ENCODE peak calls at places on chromosomes 7 and 10, in five cellular contexts. P, K, Q, L and A are unnamed samples. For H3K4me1, the result is how much of the 10 kb centered on the place peaks cover.

GRCh38 chr7:94206295-94206694 is 188.4 kb upstream of the COL1A2 start:
- DNase-seq in L (no peak), Q (no peak), K (no peak), P (no peak), A (no peak)

GRCh38 chr10:73117976-73118743 is 7.9 kb downstream of the NUDT13 start:
- DNase-seq in K (no peak), L (no peak), Q (no peak), P (no peak), A (peak)

GRCh38 chr7:71484381-71484780 is 352.4 kb downstream of the GALNT17 start:
- DNase-seq in L (no peak), K (no peak), Q (no peak), P (no peak), A (no peak)

GRCh38 chr10:120810298-120810697 is 40.9 kb upstream of the WDR11 start:
- DNase-seq in P (no peak), K (no peak), L (no peak), Q (no peak), A (no peak)

GRCh38 chr10:69801434-69802315 is at the start of gene COL13A1:
- DNase-seq in Q (peak), K (peak), L (no peak), P (peak), A (peak)

GRCh38 chr7:39592586-39592985 is 26.4 kb downstream of the YAE1 start:
- DNase-seq in L (no peak), Q (no peak), P (no peak), K (no peak), A (no peak)

GRCh38 chr7:22726849-22727792 is at the start of gene IL6:
- DNase-seq in K (peak), P (peak), Q (peak), L (no peak), A (peak)

GRCh38 chr10:86770412-86770960 is 14.1 kb downstream of the BMPR1A start:
- DNase-seq in P (no peak), Q (no peak), K (no peak), L (no peak), A (peak)

GRCh38 chr10:930415-931325 is 835 bp downstream of the LARP4B start:
- DNase-seq in K (peak), L (peak), Q (peak), P (peak), A (peak)

GRCh38 chr7:155775691-155776090 is 36.6 kb downstream of the SHH start:
- DNase-seq in Q (no peak), K (no peak), L (no peak), P (no peak), A (no peak)

GRCh38 chr10:123847686-123848432 is 43.7 kb downstream of the CPXM2 start:
- DNase-seq in Q (no peak), K (no peak), P (no peak), L (no peak), A (no peak)

GRCh38 chr7:44581426-44581906 is 565 bp downstream of the TMED4 start:
- DNase-seq in L (peak), Q (no peak), P (peak), K (peak), A (no peak)

GRCh38 chr7:96308253-96308949 is 13.5 kb downstream of the SLC25A13 start:
- DNase-seq in K (no peak), L (no peak), Q (no peak), P (no peak), A (no peak)

GRCh38 chr7:39691821-39692220 is 68.4 kb downstream of the RALA start:
- DNase-seq in L (no peak), P (no peak), Q (no peak), K (no peak), A (no peak)

GRCh38 chr10:46530249-46531186 is 25.9 kb downstream of the GPRIN2 start:
- DNase-seq in P (peak), K (peak), Q (peak), L (no peak), A (no peak)

GRCh38 chr7:139918488-139918887 is 89.4 kb downstream of the TBXAS1 start:
- DNase-seq in K (no peak), Q (no peak), P (peak), L (no peak), A (no peak)

GRCh38 chr7:80656029-80656428 is 17.6 kb downstream of the CD36 start:
- DNase-seq in P (no peak), K (no peak), Q (no peak), L (no peak), A (no peak)

GRCh38 chr10:81600185-81600584 is 274.8 kb upstream of the NRG3 start:
- DNase-seq in Q (no peak), P (no peak), K (no peak), L (no peak), A (no peak)

GRCh38 chr10:114199239-114199638 is 20.1 kb downstream of the TDRD1 start:
- DNase-seq in P (no peak), L (no peak), Q (no peak), K (no peak), A (no peak)

GRCh38 chr7:4216016-4216415 is 466.1 kb upstream of the FOXK1 start:
- DNase-seq in P (no peak), K (no peak), L (no peak), Q (no peak), A (no peak)

GRCh38 chr10:129853236-129853946 is 110.7 kb downstream of the EBF3 start:
- DNase-seq in K (no peak), P (no peak), L (no peak), Q (no peak), A (peak)

GRCh38 chr7:118224521-118224920 is at the start of gene ANKRD7:
- DNase-seq in Q (peak), P (no peak), L (no peak), K (no peak), A (no peak)

GRCh38 chr10:34696423-34696822 is 118.7 kb downstream of the PARD3 start:
- DNase-seq in K (no peak), L (no peak), P (no peak), Q (no peak), A (no peak)

GRCh38 chr7:127943541-127944521 is 87.4 kb downstream of the LRRC4 start:
- DNase-seq in Q (no peak), K (no peak), P (peak), L (no peak), A (peak)

GRCh38 chr10:126646101-126646500 is 24.4 kb downstream of the C10orf90 start:
- DNase-seq in L (no peak), Q (no peak), K (no peak), P (no peak), A (no peak)

GRCh38 chr10:74164641-74165529 is 13.9 kb downstream of the ADK start:
- DNase-seq in P (no peak), K (no peak), L (no peak), Q (no peak), A (no peak)

GRCh38 chr7:141369422-141369821 is 181.8 kb upstream of the AGK start:
- DNase-seq in L (no peak), P (peak), Q (no peak), K (no peak), A (no peak)

GRCh38 chr7:128164061-128164954 is 76.8 kb upstream of the LEP start:
- DNase-seq in P (no peak), L (no peak), Q (no peak), K (peak), A (no peak)

GRCh38 chr10:114297136-114297705 is 58.2 kb downstream of the VWA2 start:
- DNase-seq in K (no peak), P (no peak), Q (peak), L (no peak), A (no peak)

GRCh38 chr7:159231017-159231416 is 86.3 kb upstream of the VIPR2 start:
- DNase-seq in K (no peak), P (no peak), L (no peak), Q (no peak), A (no peak)

GRCh38 chr7:64630496-64630895 is 35.4 kb upstream of the ZNF107 start:
- DNase-seq in L (no peak), P (no peak), Q (no peak), K (no peak), A (peak)

GRCh38 chr7:28621369-28621807 is 209.1 kb downstream of the CREB5 start:
- DNase-seq in K (no peak), L (no peak), Q (no peak), P (no peak), A (no peak)

GRCh38 chr10:131909929-131910328 is 9.1 kb downstream of the PPP2R2D start:
- DNase-seq in L (no peak), K (no peak), Q (no peak), P (no peak), A (no peak)

GRCh38 chr10:103837370-103838094 is 17.8 kb downstream of the SH3PXD2A start:
- DNase-seq in P (no peak), K (no peak), Q (no peak), L (no peak), A (no peak)

GRCh38 chr10:43401627-43402026 is 7.4 kb downstream of the HNRNPF start:
- DNase-seq in Q (no peak), L (no peak), P (no peak), K (no peak), A (peak)

GRCh38 chr7:135262623-135263320 is 29.1 kb downstream of the STRA8 start:
- DNase-seq in K (no peak), Q (no peak), L (no peak), P (no peak), A (no peak)

GRCh38 chr7:47078241-47078640 is 503.7 kb downstream of the TNS3 start:
- DNase-seq in Q (no peak), P (no peak), K (no peak), L (no peak), A (no peak)

GRCh38 chr7:70711441-70711840 is 420.5 kb upstream of the GALNT17 start:
- DNase-seq in Q (no peak), K (no peak), P (no peak), L (no peak), A (no peak)

GRCh38 chr10:133274751-133275682 is 1.7 kb downstream of the ADAM8 start:
- DNase-seq in L (peak), Q (no peak), K (peak), P (no peak), A (no peak)

GRCh38 chr7:141156446-141156845 is 82.6 kb downstream of the TMEM178B start:
- DNase-seq in L (no peak), P (no peak), Q (no peak), K (no peak), A (peak)

GRCh38 chr7:148850564-148850963 is 33.5 kb downstream of the EZH2 start:
- DNase-seq in L (no peak), P (no peak), Q (no peak), K (no peak), A (no peak)

GRCh38 chr7:148852272-148852671 is 31.8 kb downstream of the EZH2 start:
- DNase-seq in P (no peak), Q (no peak), K (no peak), L (no peak), A (no peak)

GRCh38 chr7:148849393-148850098 is 34.5 kb downstream of the EZH2 start:
- DNase-seq in K (no peak), L (no peak), Q (no peak), P (no peak), A (no peak)

DNA sequence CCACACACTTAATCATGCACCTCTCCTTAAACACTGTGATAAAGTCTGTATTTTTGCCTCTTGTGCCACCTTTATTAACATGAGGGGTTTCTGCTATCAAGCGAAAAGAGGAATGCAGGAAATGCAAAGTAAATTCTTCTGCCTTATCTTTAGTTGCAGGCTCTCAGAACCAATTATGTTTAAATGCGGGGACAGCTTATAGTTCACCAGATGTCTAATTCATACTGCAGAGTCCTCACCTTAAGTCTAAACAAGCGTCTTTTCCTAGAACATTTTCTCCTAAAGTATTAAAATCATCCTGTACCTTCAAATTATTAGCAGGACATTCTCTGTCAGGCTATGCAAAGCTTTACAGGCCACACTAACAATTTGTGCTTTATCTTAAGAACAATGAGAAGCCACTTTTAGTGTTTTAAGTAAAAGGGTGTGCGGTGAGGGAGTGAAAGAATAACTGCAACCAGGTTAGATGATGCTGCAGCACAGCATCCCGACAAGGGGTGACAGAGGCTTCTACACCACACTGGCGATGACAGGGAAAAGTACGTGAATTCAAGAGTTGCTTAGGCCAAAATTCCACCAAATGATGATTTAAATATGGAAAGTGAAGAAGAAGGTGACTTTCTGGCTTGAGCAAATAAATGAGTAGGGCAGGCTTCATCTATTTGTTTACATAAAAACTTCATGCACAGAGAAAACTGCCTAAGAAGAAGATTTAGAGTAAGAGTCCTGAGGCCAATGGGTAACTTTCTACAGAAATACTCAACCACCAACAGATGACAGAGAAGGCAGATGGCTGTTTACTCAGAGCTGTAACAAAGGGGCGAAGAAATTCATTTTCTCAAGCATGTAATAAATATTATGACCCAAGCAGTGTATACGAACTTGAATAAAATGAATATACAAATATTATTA is 36.0 kb downstream of the EZH2 start:
- DNase-seq in Q (no peak), K (no peak), P (no peak), L (no peak), A (no peak)
- H3K4me1 ChIP-seq in Q (under half), K (under half), P (under half), L (under half), A (under half)

DNA sequence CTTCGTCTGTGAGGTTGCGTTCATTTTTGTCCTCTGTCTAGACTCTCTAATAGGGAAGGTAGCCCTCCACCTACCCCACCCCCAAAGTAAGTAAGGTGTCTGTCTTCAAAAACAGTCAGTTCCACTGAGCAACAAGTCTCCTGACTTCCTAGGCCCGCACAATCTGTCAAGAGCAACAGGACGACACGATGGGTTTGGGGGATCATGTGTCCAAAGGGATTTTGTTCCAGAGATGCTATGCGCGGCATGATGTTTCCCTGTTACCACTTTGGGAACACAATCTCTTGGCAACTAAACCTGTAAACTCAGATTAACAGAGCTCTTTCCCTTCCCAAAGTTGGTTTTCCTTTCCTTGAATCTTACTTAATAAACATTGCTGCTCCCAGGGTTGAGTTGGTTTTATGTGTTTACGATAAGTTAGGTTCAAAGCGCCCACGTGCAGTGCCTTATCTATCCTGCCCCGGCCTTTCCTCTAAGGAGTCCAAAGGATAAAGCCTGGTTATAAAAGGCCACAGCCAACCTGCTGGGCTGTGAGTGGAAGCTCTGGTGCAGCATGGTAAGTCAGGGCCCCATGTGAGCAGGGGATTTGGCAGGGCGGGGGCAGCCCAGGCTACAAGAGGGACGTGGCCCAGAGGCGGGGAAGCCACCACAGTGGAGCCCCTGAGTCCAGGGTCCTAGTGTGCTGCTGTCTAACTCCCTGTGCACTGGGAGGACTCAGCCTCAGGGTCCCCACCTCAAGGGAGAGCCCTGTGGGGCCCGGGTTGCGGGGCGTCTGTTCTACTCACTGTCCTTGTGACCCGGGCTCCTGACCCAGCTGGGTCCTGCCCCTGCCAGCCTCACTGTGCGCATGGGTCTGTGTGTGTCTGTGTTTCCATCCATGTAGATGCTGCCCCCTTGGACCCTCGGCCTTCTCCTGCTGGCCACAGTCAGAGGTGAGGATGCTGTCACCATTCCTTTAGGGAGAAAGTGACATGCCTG is at the start of gene PNLIPRP2:
- DNase-seq in Q (no peak), P (no peak), L (no peak), K (no peak), A (no peak)
- H3K4me3 ChIP-seq in Q (no peak), P (no peak), L (no peak), K (no peak), A (no peak)

GRCh38 chr10:26488344-26488743 is 50.2 kb downstream of the APBB1IP start:
- DNase-seq in K (no peak), P (no peak), Q (no peak), L (no peak), A (no peak)
- H3K4me1 ChIP-seq in K (half or more), P (under half), Q (under half), L (half or more), A (under half)

GRCh38 chr7:100156331-100157068 is 2.0 kb downstream of the TRAPPC14 start:
- DNase-seq in K (no peak), Q (no peak), P (no peak), L (no peak), A (no peak)
- H3K4me3 ChIP-seq in K (no peak), Q (no peak), P (no peak), L (no peak), A (peak)

GRCh38 chr10:102507521-102507920 is 3.7 kb downstream of the SUFU start:
- DNase-seq in Q (peak), P (no peak), L (no peak), K (no peak), A (no peak)
- H3K4me1 ChIP-seq in Q (under half), P (under half), L (under half), K (half or more), A (under half)

DNA sequence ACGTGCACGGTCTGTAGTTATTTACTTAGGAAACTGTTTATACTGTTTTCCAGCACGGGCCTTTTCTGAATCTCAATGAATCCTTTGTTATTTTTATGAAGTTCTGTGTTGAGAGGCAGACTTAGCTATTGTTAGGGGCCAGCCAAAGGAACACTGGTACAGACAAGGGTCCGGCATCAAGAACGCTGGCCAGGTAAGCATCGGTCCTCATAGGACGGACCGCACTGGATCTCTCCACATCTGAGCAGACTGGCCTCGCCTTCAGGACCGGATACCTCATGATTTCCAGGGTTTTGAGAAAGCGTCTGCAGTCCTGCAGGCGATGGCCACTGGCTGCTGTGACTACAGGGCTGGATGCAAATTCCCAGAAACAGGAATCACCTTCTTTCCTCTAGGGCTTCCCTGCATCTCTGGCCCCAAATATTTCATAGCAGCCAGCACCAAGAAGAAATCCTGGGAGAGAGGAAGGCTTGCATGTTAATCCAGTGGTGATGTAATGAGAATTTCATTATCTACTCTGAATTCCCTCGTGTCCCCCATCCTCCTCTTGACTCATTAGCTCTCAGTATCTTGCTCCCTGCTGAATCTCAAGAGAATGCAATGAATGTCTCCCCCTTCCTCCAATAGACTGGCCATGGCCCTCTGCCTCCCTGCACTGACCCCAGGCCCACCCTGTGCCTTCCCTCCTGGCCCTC is 325.4 kb upstream of the NPVF start:
- DNase-seq in P (no peak), L (no peak), Q (no peak), K (no peak), A (peak)
- H3K4me3 ChIP-seq in P (no peak), L (no peak), Q (no peak), K (no peak), A (no peak)

GRCh38 chr10:63930584-63930983 is 409.4 kb downstream of the REEP3 start:
- DNase-seq in K (no peak), L (no peak), Q (no peak), P (no peak), A (no peak)

GRCh38 chr10:63935705-63936104 is 414.5 kb downstream of the REEP3 start:
- DNase-seq in Q (no peak), P (no peak), K (no peak), L (no peak), A (peak)

GRCh38 chr10:63929826-63930467 is 408.7 kb downstream of the REEP3 start:
- DNase-seq in K (no peak), P (no peak), L (no peak), Q (no peak), A (peak)
- H3K4me1 ChIP-seq in K (under half), P (under half), L (under half), Q (under half), A (under half)